ENCODE peak calls at places on chromosomes 7 and 10, in eight cellular contexts. U is gastrocnemius medialis, X is fibroblast of villous mesenchyme, O is choroid plexus epithelial cell, Z is kidney, J is lower lobe of right lung, H is nephron progenitor cell, C is AG04450. W is an unnamed sample.

GRCh38 chr7:138257459-138258193 is 181.4 kb downstream of the AKR1D1 start:
- DNase-seq in U (no peak), X (peak; percentile 99), O (peak; percentile 89), Z (no peak), J (no peak), H (no peak), C (no peak), W (no peak)

GRCh38 chr7:12741951-12742575 is 54.6 kb downstream of the ARL4A start:
- DNase-seq in U (no peak), X (no peak), O (peak; percentile 55), Z (no peak), J (no peak), H (no peak), C (no peak), W (no peak)

GRCh38 chr7:135147341-135147898 is 452 bp upstream of the TMEM140 start:
- DNase-seq in U (no peak), X (peak; percentile 72), O (peak; percentile 87), Z (no peak), J (no peak), H (no peak), C (no peak), W (no peak)

GRCh38 chr7:112334366-112334765 is 115.9 kb upstream of the IFRD1 start:
- DNase-seq in U (no peak), X (peak; percentile 8), O (no peak), Z (no peak), J (no peak), H (no peak), C (no peak), W (no peak)

GRCh38 chr10:5547934-5548660 is 23.3 kb downstream of the CALML3 start:
- DNase-seq in U (no peak), X (no peak), O (peak; percentile 20), Z (peak; percentile 86), J (peak; percentile 81), H (no peak), C (no peak), W (peak; percentile 64)

GRCh38 chr10:61705022-61705675 is 42.4 kb downstream of the CABCOCO1 start:
- DNase-seq in U (no peak), X (peak; percentile 36), O (no peak), Z (no peak), J (no peak), H (no peak), C (no peak), W (no peak)

GRCh38 chr7:102426268-102427031 is 6.9 kb upstream of the ORAI2 start:
- DNase-seq in U (no peak), X (no peak), O (no peak), Z (no peak), J (peak; percentile 71), H (no peak), C (no peak), W (no peak)

GRCh38 chr7:78863248-78863647 is 590.2 kb downstream of the MAGI2 start:
- DNase-seq in U (no peak), X (no peak), O (no peak), Z (no peak), J (no peak), H (peak; percentile 1), C (no peak), W (no peak)

GRCh38 chr7:50300336-50300735 is 4.2 kb upstream of the IKZF1 start:
- DNase-seq in U (no peak), X (no peak), O (no peak), Z (no peak), J (no peak), H (no peak), C (no peak), W (no peak)

GRCh38 chr10:106931159-106931852 is 233.2 kb downstream of the SORCS1 start:
- DNase-seq in U (peak; percentile 6), X (no peak), O (no peak), Z (no peak), J (no peak), H (no peak), C (no peak), W (no peak)

GRCh38 chr7:22117222-22117621 is 171.5 kb upstream of the CDCA7L start:
- DNase-seq in U (no peak), X (no peak), O (no peak), Z (no peak), J (no peak), H (no peak), C (no peak), W (no peak)

GRCh38 chr10:88152720-88153119 is 289.3 kb downstream of the PTEN start:
- DNase-seq in U (no peak), X (peak; percentile 89), O (peak; percentile 93), Z (no peak), J (no peak), H (no peak), C (peak; percentile 68), W (no peak)

GRCh38 chr7:118111347-118111746 is 72.6 kb upstream of the LSM8 start:
- DNase-seq in U (no peak), X (no peak), O (no peak), Z (no peak), J (no peak), H (no peak), C (no peak), W (no peak)

GRCh38 chr10:28532223-28532508 is 752 bp upstream of the WAC start:
- DNase-seq in U (peak; percentile 6), X (peak; percentile 69), O (no peak), Z (no peak), J (no peak), H (no peak), C (peak; percentile 6), W (peak; percentile 93)

DNA sequence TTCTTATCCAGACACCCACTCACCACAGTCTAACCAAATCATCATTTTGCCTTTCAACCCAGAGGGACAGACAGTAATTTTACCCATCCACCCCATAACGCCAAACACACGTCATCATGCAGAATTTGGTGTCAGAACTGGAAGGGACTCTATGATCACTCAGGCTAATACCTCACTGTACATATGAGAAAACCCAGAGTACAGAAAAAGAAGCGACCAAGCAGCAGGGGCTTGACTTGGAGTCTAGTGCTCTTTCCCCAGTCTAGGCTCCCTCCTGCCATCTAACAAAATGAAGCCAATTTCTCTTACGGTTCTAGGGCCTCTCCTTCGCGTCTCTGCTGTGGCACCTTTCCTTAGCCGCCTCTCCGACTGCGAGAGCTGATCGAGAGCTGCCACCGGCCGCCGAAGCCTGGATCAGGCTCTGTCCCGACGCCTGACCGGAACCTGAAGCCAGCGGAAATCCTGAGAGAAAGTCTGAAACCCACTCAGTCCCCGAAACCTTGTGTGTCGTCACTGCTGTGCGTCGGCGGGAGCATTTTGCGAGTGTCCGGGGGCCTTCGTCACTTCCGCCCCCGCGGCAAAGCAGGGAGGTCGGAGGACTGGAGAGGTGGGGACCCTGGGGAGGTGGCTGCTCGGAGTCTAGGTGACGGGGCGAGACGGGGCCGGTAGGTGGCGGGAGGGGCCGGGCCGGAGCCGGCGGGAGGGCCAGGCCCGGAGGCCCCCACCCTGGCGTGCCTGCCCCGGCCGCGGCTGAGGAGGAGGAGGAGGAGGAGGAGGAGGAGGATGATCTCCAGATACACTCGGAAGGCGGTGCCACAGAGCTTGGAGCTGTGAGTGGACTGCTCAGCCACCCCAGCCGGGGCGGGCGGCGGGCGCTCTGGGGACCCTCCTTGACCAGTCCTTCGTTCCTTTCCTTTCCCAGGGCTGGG is at the start of the genes ECD and FAM149B1:
- DNase-seq in U (peak; percentile 86), X (peak; percentile 97), O (peak; percentile 93), Z (peak; percentile 98), J (peak; percentile 96), H (peak; percentile 92), C (peak; percentile 71), W (peak; percentile 96)
- TF ChIP-seq CTCF in U (peak; percentile 42), X (peak; percentile 9), O (no peak), Z (peak; percentile 15), J (peak; percentile 11), H (no peak), C (no peak), W (peak; percentile 57)

GRCh38 chr10:108913300-108913699 is 1010.0 kb downstream of the XPNPEP1 start:
- DNase-seq in U (no peak), X (no peak), O (no peak), Z (no peak), J (no peak), H (no peak), C (no peak), W (no peak)

DNA sequence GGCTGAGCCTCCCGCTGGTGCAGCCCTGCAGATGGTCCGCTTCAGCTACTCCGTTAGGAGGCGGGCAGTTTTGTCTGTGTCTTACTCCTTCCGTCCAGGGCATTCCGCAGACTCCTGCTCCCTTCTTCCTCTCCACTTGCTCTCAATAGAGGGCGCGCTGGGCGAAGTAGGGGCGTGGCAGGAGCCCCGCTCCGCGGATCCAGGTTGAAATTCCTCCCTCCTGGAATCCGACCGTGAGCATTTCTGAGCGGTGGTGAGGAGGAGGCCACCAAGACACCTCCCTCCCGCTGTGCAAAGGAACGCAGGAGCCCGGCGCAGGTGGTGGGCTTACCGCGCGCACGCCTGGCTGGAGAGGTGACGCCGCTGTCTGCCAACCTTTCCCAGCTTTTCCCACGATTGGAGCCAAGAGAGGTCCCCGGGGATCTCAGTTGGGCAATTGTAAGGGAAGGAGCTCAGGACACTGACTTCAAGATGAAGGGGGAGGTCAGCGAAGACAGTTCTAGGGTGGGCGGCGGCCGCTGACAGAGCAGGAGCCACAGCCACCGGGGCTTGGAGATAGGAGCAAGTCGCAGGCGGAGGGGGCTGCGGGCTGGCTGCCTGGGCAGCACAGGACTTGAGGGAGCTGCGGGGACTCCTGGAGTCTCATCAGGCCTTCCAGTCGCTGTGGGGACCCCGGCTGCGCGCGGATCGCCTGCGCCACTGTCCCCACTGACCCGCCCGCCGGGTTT is 1011.3 kb downstream of the XPNPEP1 start:
- DNase-seq in U (no peak), X (peak; percentile 59), O (peak; percentile 74), Z (peak; percentile 82), J (peak; percentile 48), H (peak; percentile 90), C (peak; percentile 33), W (peak; percentile 80)
- TF ChIP-seq CTCF in U (no peak), X (peak; percentile 65), O (peak; percentile 72), Z (peak; percentile 51), J (peak; percentile 32), H (peak; percentile 49), C (peak; percentile 75), W (peak; percentile 81)

GRCh38 chr7:2521952-2522591 is 2.5 kb downstream of the LFNG start:
- DNase-seq in U (no peak), X (no peak), O (no peak), Z (no peak), J (peak; percentile 74), H (no peak), C (no peak), W (no peak)
- TF ChIP-seq CTCF in U (no peak), X (no peak), O (peak; percentile 4), Z (no peak), J (no peak), H (no peak), C (no peak), W (no peak)

GRCh38 chr7:29247962-29248236 is 53.3 kb downstream of the CHN2 start:
- DNase-seq in U (no peak), X (no peak), O (no peak), Z (no peak), J (no peak), H (no peak), C (no peak), W (no peak)

GRCh38 chr7:29247232-29247961 is 52.8 kb downstream of the CHN2 start:
- DNase-seq in U (no peak), X (no peak), O (no peak), Z (no peak), J (no peak), H (no peak), C (no peak), W (no peak)

GRCh38 chr7:29248713-29249382 is 54.3 kb downstream of the CHN2 start:
- DNase-seq in U (no peak), X (no peak), O (no peak), Z (no peak), J (no peak), H (no peak), C (no peak), W (no peak)

GRCh38 chr7:29239638-29240037 is 45.1 kb downstream of the CHN2 start:
- DNase-seq in U (no peak), X (no peak), O (peak; percentile 4), Z (no peak), J (no peak), H (no peak), C (no peak), W (no peak)

GRCh38 chr7:29243777-29244655 is 49.4 kb downstream of the CHN2 start:
- DNase-seq in U (no peak), X (no peak), O (no peak), Z (no peak), J (no peak), H (no peak), C (no peak), W (no peak)
- TF ChIP-seq CTCF in U (no peak), X (peak; percentile 18), O (no peak), Z (no peak), J (no peak), H (no peak), C (no peak), W (no peak)